ENCODE peak calls at places on chromosome 10, in ten cellular contexts. L is neural crest cell; U is breast epithelium; T is CD8-positive, alpha-beta T cell; M is heart right ventricle; I is WTC11; A is AG09309; B is GM20000; V is GM10248; O is AG04450. S is an unnamed sample.
A peak's percentile ranks its signal among the peaks of the same experiment; 100 is the strongest.

GRCh38 chr10:329361-330099 is 194.3 kb downstream of the ZMYND11 start:
- DNase-seq in A (peak; percentile 86), I (peak; percentile 31), B (no peak), V (no peak), O (peak; percentile 88), T (peak; percentile 52), M (peak; percentile 83), U (peak; percentile 75), L (no peak), S (no peak)

GRCh38 chr10:124043310-124044142 is 49.9 kb downstream of the CHST15 start:
- DNase-seq in B (peak; percentile 71), V (peak; percentile 61), T (no peak), U (no peak), L (no peak), M (no peak), I (no peak), O (no peak), A (no peak), S (peak; percentile 65)

GRCh38 chr10:24481241-24481640 is 242.4 kb downstream of the ARHGAP21 start:
- DNase-seq in M (no peak), L (no peak), V (no peak), I (no peak), B (no peak), T (no peak), O (no peak), A (no peak), U (no peak), S (no peak)

GRCh38 chr10:1404236-1404952 is 332.9 kb downstream of the ADARB2 start:
- DNase-seq in T (no peak), U (no peak), A (no peak), B (no peak), L (no peak), M (no peak), I (no peak), V (no peak), O (no peak), S (no peak)

GRCh38 chr10:35421553-35422178 is 85.4 kb downstream of the CCNY start:
- DNase-seq in U (no peak), L (no peak), B (no peak), O (peak; percentile 80), I (no peak), A (no peak), T (no peak), V (no peak), M (no peak), S (no peak)

GRCh38 chr10:48462482-48463020 is 142.3 kb downstream of the ARHGAP22 start:
- DNase-seq in O (no peak), U (no peak), M (no peak), L (no peak), V (no peak), B (no peak), I (no peak), A (no peak), T (no peak), S (no peak)

GRCh38 chr10:127148066-127148932 is 48.1 kb downstream of the INSYN2A start:
- DNase-seq in U (no peak), L (no peak), B (no peak), O (peak; percentile 59), M (no peak), T (no peak), A (no peak), V (no peak), I (no peak), S (no peak)

GRCh38 chr10:102408728-102409603 is 9.6 kb downstream of the PSD start:
- DNase-seq in U (no peak), O (no peak), M (peak; percentile 38), T (peak; percentile 83), A (no peak), B (peak; percentile 81), V (peak; percentile 75), I (peak; percentile 55), L (peak; percentile 43), S (peak; percentile 82)

GRCh38 chr10:121753726-121754476 is 155.7 kb upstream of the FGFR2 start:
- DNase-seq in B (peak; percentile 38), O (no peak), U (no peak), L (no peak), I (no peak), M (no peak), V (peak; percentile 51), T (no peak), A (peak; percentile 46), S (peak; percentile 64)

GRCh38 chr10:6211341-6212265 is 8.9 kb downstream of the PFKFB3 start:
- DNase-seq in A (no peak), I (no peak), U (no peak), L (no peak), M (no peak), O (no peak), T (no peak), B (no peak), V (no peak), S (no peak)

DNA sequence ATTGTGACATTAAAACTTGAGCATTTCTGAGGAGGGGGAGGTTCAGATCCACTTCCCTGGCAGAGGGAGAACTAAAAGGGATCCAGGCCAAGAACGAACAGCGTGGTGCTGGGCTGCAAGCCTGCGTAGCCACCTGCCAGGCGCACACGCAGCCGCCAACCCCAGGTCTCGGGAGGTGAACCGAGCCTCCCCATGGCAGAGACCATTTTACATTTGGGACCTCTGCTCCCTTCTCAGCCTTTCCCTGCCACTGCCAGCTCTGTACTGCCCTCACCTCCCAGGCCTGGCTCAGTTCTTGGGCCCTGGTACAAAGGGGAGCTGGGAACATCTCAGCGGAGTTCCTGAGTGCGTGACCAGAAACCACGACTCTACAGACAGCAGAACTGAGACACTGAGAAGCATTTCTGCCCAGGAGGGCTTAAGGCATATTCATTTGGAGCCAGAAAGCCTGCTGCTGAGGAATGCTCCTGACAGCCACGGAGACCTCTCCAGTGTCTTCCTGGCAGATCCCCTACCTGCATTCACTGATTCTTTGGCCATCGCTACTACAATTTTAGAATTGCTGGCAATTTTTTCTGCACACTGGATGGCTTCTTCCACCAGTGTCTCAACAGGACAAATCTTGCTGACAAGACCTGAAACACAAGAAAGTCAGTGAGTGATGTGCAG is 7.6 kb downstream of the ECHS1 start:
- DNase-seq in I (no peak), B (no peak), M (no peak), V (no peak), T (no peak), U (no peak), A (no peak), O (no peak), L (no peak), S (no peak)
- TF ChIP-seq CTCF in I (no peak), B (no peak), M (no peak), V (no peak), T (no peak), U (no peak), A (no peak), O (no peak), L (no peak), S (no peak)

DNA sequence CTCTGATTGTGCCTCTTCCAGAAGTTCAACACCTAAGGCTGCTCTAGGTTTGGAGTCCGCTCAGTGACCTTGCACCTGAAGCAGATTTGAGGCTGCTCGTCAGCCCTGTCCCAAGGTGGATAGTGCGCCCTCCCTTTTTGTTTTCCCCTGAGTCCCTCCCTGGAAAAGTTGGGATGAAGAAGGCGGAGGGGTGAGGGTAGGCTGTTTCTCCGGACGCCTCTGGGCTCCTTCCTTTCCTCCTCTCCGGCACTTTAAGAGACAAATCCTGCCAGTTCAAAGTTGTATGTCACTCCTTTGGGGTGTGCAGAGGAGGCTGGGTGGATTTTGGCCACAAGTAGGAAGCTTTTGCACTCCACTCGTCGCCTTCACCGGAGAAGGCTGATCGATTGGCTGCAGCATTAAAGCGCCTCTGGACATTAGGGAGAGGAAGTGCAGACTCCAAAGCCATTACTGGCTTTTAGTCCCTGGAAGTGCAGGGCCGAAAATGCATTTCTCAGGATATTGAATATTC is 81.9 kb upstream of the PRKG1 start:
- DNase-seq in O (no peak), L (no peak), A (no peak), M (peak; percentile 26), B (no peak), U (no peak), V (no peak), T (no peak), I (peak; percentile 20), S (no peak)
- TF ChIP-seq CTCF in O (no peak), L (no peak), A (no peak), M (no peak), B (no peak), U (no peak), V (no peak), T (no peak), I (no peak), S (no peak)

GRCh38 chr10:82150123-82150900 is 275.3 kb downstream of the NRG3 start:
- DNase-seq in L (no peak), T (no peak), B (peak; percentile 5), V (peak; percentile 7), I (peak; percentile 91), O (no peak), M (peak; percentile 4), A (no peak), U (no peak), S (peak; percentile 1)
- TF ChIP-seq CTCF in L (peak; percentile 53), T (no peak), B (no peak), V (peak; percentile 37), I (peak; percentile 77), O (no peak), M (peak; percentile 10), A (no peak), U (peak; percentile 21), S (peak; percentile 49)

GRCh38 chr10:29482591-29483421 is 152.0 kb downstream of the SVIL start:
- DNase-seq in V (no peak), A (no peak), U (no peak), L (no peak), B (no peak), I (peak; percentile 53), T (peak; percentile 39), O (no peak), M (no peak), S (no peak)
- TF ChIP-seq CTCF in V (no peak), A (no peak), U (no peak), L (no peak), B (no peak), I (no peak), T (no peak), O (no peak), M (no peak), S (no peak)

S was measured in GM13976.